ENCODE peak calls at places on chromosomes 7 and 10, in four cellular contexts. O is kidney, M is tibial artery, P is breast epithelium. Y is an unnamed sample.

GRCh38 chr10:132140167-132140925 is 46.4 kb upstream of the DPYSL4 start:
- DNase-seq in O (peak), M (no peak), P (no peak), Y (no peak)

GRCh38 chr10:88800152-88801125 is 2.1 kb upstream of the LIPM start:
- DNase-seq in O (no peak), M (no peak), P (no peak), Y (no peak)

GRCh38 chr7:112995091-112995824 is 91.4 kb downstream of the GPR85 start:
- DNase-seq in O (no peak), M (no peak), P (no peak), Y (no peak)

GRCh38 chr10:1413823-1414222 is 323.5 kb downstream of the ADARB2 start:
- DNase-seq in O (no peak), M (no peak), P (no peak), Y (no peak)

GRCh38 chr10:89604200-89604599 is 40.8 kb downstream of the PANK1 start:
- DNase-seq in O (no peak), M (no peak), P (no peak), Y (no peak)

GRCh38 chr7:2321020-2321419 is 6.8 kb upstream of the SNX8 start:
- DNase-seq in O (no peak), M (no peak), P (no peak), Y (peak)

GRCh38 chr7:22205631-22206030 is 151.3 kb downstream of the RAPGEF5 start:
- DNase-seq in O (no peak), M (no peak), P (no peak), Y (no peak)

GRCh38 chr7:35331730-35332678 is 78.1 kb upstream of the TBX20 start:
- DNase-seq in O (no peak), M (no peak), P (no peak), Y (no peak)

GRCh38 chr10:29426420-29426819 is 137.6 kb downstream of the LYZL1 start:
- DNase-seq in O (no peak), M (no peak), P (no peak), Y (no peak)

GRCh38 chr7:28957064-28957821 is 887 bp downstream of the TRIL start:
- DNase-seq in O (peak), M (no peak), P (peak), Y (peak)

GRCh38 chr7:130732980-130733865 is 784 bp downstream of the KLF14 start:
- DNase-seq in O (peak), M (no peak), P (no peak), Y (no peak)

GRCh38 chr7:133561361-133561760 is 308.5 kb downstream of the EXOC4 start:
- DNase-seq in O (no peak), M (no peak), P (no peak), Y (no peak)

GRCh38 chr7:150978136-150978789 is at the start of gene KCNH2:
- DNase-seq in O (no peak), M (no peak), P (no peak), Y (no peak)

GRCh38 chr10:34427911-34428216 is 387.2 kb downstream of the PARD3 start:
- DNase-seq in O (no peak), M (no peak), P (no peak), Y (no peak)

GRCh38 chr10:87541114-87541513 is 36.4 kb downstream of the MINPP1 start:
- DNase-seq in O (no peak), M (no peak), P (no peak), Y (no peak)

GRCh38 chr7:2522780-2523433 is 3.3 kb downstream of the LFNG start:
- DNase-seq in O (no peak), M (no peak), P (peak), Y (no peak)

GRCh38 chr10:21525367-21526183 is at the start of gene SKIDA1:
- DNase-seq in O (peak), M (peak), P (peak), Y (peak)

GRCh38 chr10:9010093-9010492 is 955.6 kb downstream of the GATA3 start:
- DNase-seq in O (no peak), M (no peak), P (no peak), Y (no peak)

GRCh38 chr10:29658984-29659769 is 24.4 kb upstream of the SVIL start:
- DNase-seq in O (peak), M (peak), P (peak), Y (peak)

GRCh38 chr10:127945335-127945734 is 38.4 kb downstream of the PTPRE start:
- DNase-seq in O (no peak), M (no peak), P (peak), Y (no peak)

GRCh38 chr10:32538256-32538655 is 92.3 kb downstream of the CCDC7 start:
- DNase-seq in O (no peak), M (no peak), P (no peak), Y (no peak)

GRCh38 chr7:81705206-81705605 is 64.6 kb downstream of the HGF start:
- DNase-seq in O (no peak), M (no peak), P (no peak), Y (no peak)

GRCh38 chr10:22334414-22335203 is 10.7 kb upstream of the SPAG6 start:
- DNase-seq in O (no peak), M (peak), P (no peak), Y (no peak)

GRCh38 chr7:143239822-143240221 is 18.0 kb downstream of the TAS2R40 start:
- DNase-seq in O (no peak), M (no peak), P (no peak), Y (no peak)

GRCh38 chr7:22485189-22485588 is 14.8 kb downstream of the STEAP1B start:
- DNase-seq in O (no peak), M (no peak), P (no peak), Y (no peak)

GRCh38 chr7:96697822-96698221 is 11.8 kb downstream of the SEM1 start:
- DNase-seq in O (no peak), M (no peak), P (no peak), Y (no peak)

DNA sequence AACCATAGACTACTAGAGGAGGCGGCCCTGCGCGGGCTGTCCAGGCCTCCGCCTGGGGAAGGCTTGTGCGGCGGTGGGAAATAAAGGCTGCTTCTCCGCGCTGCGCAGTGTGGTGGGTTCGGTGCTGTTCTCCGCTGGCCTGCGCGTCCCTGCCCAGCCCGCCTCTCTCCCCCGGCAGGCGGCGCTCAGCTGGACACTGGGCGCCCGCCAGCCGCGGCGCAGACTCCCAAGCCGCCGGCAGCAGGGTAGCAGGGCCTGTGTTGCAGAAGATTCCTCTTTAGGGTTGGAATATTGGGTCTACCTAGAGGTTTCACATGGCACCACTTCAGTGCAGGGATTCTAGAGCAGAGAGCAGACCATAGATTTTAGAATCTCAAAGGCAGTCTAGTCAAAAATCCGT is 66.1 kb upstream of the ZPBP start:
- DNase-seq in O (no peak), M (no peak), P (no peak), Y (no peak)
- TF ChIP-seq CTCF in O (no peak), M (no peak), P (no peak), Y (no peak)

DNA sequence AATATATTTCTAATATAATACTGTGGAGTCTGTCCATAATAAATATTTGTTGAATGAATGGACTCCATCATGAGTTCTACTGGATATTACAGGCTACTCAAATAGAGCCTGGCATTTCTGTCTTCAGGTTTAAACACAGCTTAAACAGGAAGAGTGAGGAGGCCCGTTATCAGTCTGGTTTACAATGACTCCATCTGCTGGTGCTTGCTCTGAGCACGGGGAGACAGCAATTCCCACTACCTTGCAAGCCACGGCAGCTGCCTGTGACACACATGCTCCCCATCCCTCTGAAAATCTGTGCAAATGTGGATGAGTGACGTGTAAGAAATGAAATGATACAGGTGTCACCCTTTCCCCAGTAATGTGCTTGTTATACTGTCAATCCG is 293.5 kb upstream of the IMMP2L start:
- DNase-seq in O (no peak), M (no peak), P (no peak), Y (no peak)
- TF ChIP-seq CTCF in O (peak), M (no peak), P (no peak), Y (no peak)

DNA sequence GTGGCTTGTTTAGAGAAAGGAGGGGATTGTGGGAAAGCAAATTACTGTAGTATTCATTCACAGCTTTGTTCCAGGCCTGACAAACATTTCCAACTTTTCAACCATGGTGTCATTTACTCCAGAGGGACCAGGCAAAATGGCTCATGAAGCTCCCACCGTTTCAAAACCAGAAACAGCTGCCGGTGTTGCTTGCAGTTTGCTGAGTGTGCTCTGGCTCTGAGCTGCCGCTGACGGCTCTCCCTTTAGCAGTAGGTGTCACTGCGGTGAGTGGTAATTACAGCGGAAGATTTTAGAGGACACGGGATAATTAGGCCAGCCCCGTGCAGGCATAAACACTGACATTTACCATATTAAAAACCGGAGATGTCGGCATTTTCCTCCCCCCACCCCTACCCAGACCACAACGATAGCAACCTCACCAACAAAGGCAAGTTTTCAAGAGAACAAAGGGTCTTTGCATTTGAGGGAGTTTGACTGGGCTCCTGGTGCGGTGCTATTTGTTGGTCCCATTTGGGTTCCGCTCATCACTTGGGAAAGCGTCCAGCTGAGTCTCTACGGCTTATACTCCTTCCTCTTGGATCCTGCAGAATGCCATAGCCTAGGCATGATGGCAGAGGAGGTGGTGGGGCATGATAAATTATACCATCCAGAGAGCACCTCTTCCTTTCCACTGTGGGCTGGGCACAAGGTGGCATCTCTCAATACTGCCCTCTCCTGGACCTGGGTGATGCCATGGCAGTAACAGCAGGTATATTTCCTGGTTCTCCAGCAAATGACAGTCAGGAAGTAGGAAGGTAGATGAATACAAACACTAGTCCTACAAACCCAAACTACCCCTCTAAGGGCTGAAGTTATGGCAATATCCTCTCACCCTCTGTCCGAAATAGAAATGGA is 1005.2 kb downstream of the KCNMA1 start:
- DNase-seq in O (no peak), M (no peak), P (no peak), Y (peak)
- TF ChIP-seq CTCF in O (peak), M (no peak), P (peak), Y (peak)

DNA sequence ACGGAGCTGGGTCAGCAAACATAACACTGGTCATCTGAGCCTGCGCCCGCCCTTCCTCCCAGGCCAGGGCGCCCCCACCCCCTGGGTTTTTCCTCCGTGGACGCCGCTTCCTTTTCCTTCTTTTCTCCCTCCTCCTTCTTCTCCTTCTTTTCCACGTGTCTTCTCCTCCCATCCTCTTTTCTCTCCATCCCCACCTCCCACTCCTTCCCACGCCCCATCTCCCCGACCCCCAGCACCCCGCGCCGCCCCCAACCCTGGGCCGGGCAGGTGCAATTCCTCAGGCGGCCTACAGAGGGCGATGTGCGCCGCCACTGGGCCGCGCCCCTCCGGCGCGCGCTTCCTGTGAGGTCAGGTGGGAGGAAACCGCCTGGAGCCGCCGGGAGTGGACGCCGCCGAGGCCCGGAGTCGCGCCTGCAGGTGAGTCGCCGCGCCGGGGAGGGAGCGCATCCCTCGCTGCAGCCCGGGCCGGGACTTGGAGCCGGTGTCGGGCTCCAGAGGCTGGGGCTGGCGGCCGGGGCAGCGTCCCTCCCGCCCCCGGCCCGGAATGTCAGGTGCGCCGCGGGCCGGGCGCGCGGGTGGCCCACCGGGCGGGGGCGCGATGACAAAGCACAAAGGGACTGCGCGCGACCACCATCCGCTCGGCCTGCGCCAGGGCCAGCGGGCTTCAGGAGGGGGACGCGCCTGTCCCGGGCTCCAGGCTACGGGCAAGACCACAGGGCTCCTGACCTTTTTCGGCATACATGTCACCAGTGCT is at the start of gene FAM241B:
- DNase-seq in O (peak), M (no peak), P (peak), Y (peak)
- TF ChIP-seq CTCF in O (peak), M (peak), P (peak), Y (peak)

GRCh38 chr10:50622497-50623298 is 1.1 kb downstream of the SGMS1 start:
- DNase-seq in O (peak), M (peak), P (peak), Y (peak)
- TF ChIP-seq CTCF in O (no peak), M (no peak), P (no peak), Y (no peak)

GRCh38 chr7:51154201-51154600 is 162.4 kb downstream of the COBL start:
- DNase-seq in O (no peak), M (no peak), P (no peak), Y (no peak)
- TF ChIP-seq CTCF in O (no peak), M (no peak), P (no peak), Y (no peak)

GRCh38 chr10:84548869-84549268 is 220.5 kb downstream of the CCSER2 start:
- DNase-seq in O (no peak), M (no peak), P (no peak), Y (no peak)
- TF ChIP-seq CTCF in O (no peak), M (no peak), P (no peak), Y (no peak)

GRCh38 chr7:80095545-80095944 is 39.1 kb upstream of the GNAI1 start:
- DNase-seq in O (no peak), M (no peak), P (no peak), Y (no peak)

GRCh38 chr7:80100254-80100653 is 34.4 kb upstream of the GNAI1 start:
- DNase-seq in O (no peak), M (no peak), P (no peak), Y (no peak)

GRCh38 chr7:80097756-80098155 is 36.9 kb upstream of the GNAI1 start:
- DNase-seq in O (no peak), M (no peak), P (no peak), Y (no peak)

GRCh38 chr7:80093349-80093748 is 41.3 kb upstream of the GNAI1 start:
- DNase-seq in O (no peak), M (no peak), P (no peak), Y (no peak)

DNA sequence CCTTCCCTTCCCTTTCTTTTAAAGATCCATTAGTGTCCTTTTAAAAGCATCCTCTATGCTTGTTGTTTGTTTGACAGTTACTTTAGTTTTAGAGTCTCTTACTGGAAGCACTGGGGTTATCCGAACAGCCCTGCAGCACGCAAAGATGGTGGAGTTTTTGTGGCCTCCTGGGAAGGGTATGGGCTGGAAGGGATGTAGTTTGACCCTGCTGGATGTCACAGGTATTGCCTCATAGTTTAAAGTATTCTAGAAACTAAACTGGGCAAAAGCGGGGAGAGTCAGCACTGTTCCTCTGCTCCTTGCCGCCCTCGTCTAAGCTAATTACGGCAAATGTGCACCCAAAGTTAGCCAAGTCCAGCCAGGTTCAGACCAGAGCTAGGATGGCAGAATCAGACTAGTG is 35.8 kb upstream of the GNAI1 start:
- DNase-seq in O (no peak), M (no peak), P (no peak), Y (no peak)
- TF ChIP-seq CTCF in O (no peak), M (no peak), P (no peak), Y (no peak)